ENCODE peak calls at places on chromosomes 11 and 22, in four cellular contexts. One of them, this sample, is unnamed.

GRCh38 chr11:6387811-6388599 is 2.3 kb upstream of the SMPD1 start:
- DNase-seq in WTC11: no peak
- DNase-seq in SK-N-SH: no peak
- DNase-seq in GM12878: no peak
- DNase-seq in this sample: no peak

GRCh38 chr22:20811971-20812660 is 38.2 kb downstream of the SERPIND1 start:
- DNase-seq in WTC11: no peak
- DNase-seq in SK-N-SH: no peak
- DNase-seq in GM12878: no peak
- DNase-seq in this sample: no peak

GRCh38 chr11:85764796-85765195 is 46.1 kb downstream of the SYTL2 start:
- DNase-seq in WTC11: no peak
- DNase-seq in SK-N-SH: no peak
- DNase-seq in GM12878: no peak
- DNase-seq in this sample: no peak

GRCh38 chr11:114122668-114123067 is 63.2 kb downstream of the ZBTB16 start:
- DNase-seq in WTC11: no peak
- DNase-seq in SK-N-SH: no peak
- DNase-seq in GM12878: no peak
- DNase-seq in this sample: no peak

GRCh38 chr11:6667733-6668374 is 12.2 kb upstream of the DCHS1 start:
- DNase-seq in WTC11: no peak
- DNase-seq in SK-N-SH: no peak
- DNase-seq in GM12878: peak
- DNase-seq in this sample: peak

GRCh38 chr11:101915811-101916291 is 471 bp downstream of the ANGPTL5 start:
- DNase-seq in WTC11: no peak
- DNase-seq in SK-N-SH: peak
- DNase-seq in GM12878: no peak
- DNase-seq in this sample: no peak

GRCh38 chr11:80162387-80162786 is 721.6 kb upstream of the TENM4 start:
- DNase-seq in WTC11: no peak
- DNase-seq in SK-N-SH: no peak
- DNase-seq in GM12878: no peak
- DNase-seq in this sample: no peak

GRCh38 chr22:40281717-40282116 is 64.6 kb upstream of the ADSL start:
- DNase-seq in WTC11: no peak
- DNase-seq in SK-N-SH: no peak
- DNase-seq in GM12878: no peak
- DNase-seq in this sample: no peak

GRCh38 chr11:73310076-73310475 is 2.0 kb downstream of the ARHGEF17 start:
- DNase-seq in WTC11: no peak
- DNase-seq in SK-N-SH: no peak
- DNase-seq in GM12878: no peak
- DNase-seq in this sample: no peak

GRCh38 chr11:73312036-73312435 is 4.0 kb downstream of the ARHGEF17 start:
- DNase-seq in WTC11: no peak
- DNase-seq in SK-N-SH: no peak
- DNase-seq in GM12878: no peak
- DNase-seq in this sample: no peak

GRCh38 chr11:73310661-73311393 is 2.8 kb downstream of the ARHGEF17 start:
- DNase-seq in WTC11: no peak
- DNase-seq in SK-N-SH: no peak
- DNase-seq in GM12878: no peak
- DNase-seq in this sample: no peak

GRCh38 chr11:73312806-73313403 is 4.8 kb downstream of the ARHGEF17 start:
- DNase-seq in WTC11: no peak
- DNase-seq in SK-N-SH: peak
- DNase-seq in GM12878: no peak
- DNase-seq in this sample: no peak

GRCh38 chr11:73311394-73311869 is 3.4 kb downstream of the ARHGEF17 start:
- DNase-seq in WTC11: no peak
- DNase-seq in SK-N-SH: no peak
- DNase-seq in GM12878: no peak
- DNase-seq in this sample: no peak
- TF ChIP-seq USF1 in WTC11: no peak
- TF ChIP-seq USF1 in SK-N-SH: no peak
- TF ChIP-seq USF1 in GM12878: no peak
- TF ChIP-seq USF1 in this sample: no peak

DNA sequence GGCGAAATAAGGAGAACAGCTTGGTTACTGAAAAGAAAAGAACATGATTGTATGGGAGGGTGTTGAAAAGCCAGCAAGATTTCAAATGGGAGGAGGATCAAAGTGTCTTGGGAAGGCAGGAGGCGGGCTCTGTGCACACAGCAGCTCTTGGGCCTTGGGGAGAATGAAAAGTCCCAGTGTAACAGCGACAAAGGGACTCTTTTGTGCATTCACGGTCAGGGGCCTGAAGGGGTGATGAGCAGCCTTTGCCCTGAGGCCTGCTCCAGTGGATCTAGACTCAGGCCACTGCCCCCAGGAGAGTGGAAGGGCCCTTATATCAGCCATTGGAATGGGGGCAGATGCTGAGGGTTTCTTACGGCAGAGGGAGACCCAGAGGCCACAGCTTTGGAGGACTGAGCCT is 135.4 kb downstream of the ADAMTS15 start:
- DNase-seq in WTC11: no peak
- DNase-seq in SK-N-SH: no peak
- DNase-seq in GM12878: no peak
- DNase-seq in this sample: no peak
- TF ChIP-seq USF1 in WTC11: no peak
- TF ChIP-seq USF1 in SK-N-SH: no peak
- TF ChIP-seq USF1 in GM12878: no peak
- TF ChIP-seq USF1 in this sample: no peak

GRCh38 chr11:108394744-108395284 is 72.5 kb downstream of the C11orf65 start:
- DNase-seq in WTC11: no peak
- DNase-seq in SK-N-SH: no peak
- DNase-seq in GM12878: no peak
- DNase-seq in this sample: peak

GRCh38 chr11:108403072-108403471 is 64.3 kb downstream of the C11orf65 start:
- DNase-seq in WTC11: no peak
- DNase-seq in SK-N-SH: no peak
- DNase-seq in GM12878: no peak
- DNase-seq in this sample: no peak

DNA sequence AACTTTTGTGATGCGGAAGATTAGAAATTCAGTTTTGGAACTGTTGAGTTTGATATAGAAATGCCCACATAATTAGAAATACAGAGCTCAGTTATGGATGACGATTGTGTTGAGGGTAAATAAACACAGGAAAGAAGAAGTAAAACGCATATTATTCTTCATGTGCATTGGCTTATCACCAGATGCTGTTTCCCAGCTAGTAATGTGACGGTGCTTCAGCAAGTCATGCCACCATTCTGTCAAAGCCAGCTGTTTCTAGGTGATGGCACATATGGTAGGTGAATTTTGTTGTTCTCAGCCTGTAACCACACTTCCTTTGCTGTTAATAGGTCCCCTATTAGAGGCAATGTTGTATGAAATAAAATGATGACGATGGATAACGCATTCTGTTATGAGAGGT is 68.9 kb downstream of the C11orf65 start:
- DNase-seq in WTC11: no peak
- DNase-seq in SK-N-SH: no peak
- DNase-seq in GM12878: no peak
- DNase-seq in this sample: no peak
- TF ChIP-seq USF1 in WTC11: no peak
- TF ChIP-seq USF1 in SK-N-SH: no peak
- TF ChIP-seq USF1 in GM12878: no peak
- TF ChIP-seq USF1 in this sample: no peak

GRCh38 chr11:76810151-76810853 is 27.1 kb downstream of the TSKU start:
- DNase-seq in WTC11: no peak
- DNase-seq in SK-N-SH: no peak
- DNase-seq in GM12878: no peak
- DNase-seq in this sample: no peak

GRCh38 chr11:76811259-76811658 is 28.1 kb downstream of the TSKU start:
- DNase-seq in WTC11: no peak
- DNase-seq in SK-N-SH: no peak
- DNase-seq in GM12878: no peak
- DNase-seq in this sample: no peak

GRCh38 chr11:76807206-76807875 is 24.2 kb downstream of the TSKU start:
- DNase-seq in WTC11: peak
- DNase-seq in SK-N-SH: peak
- DNase-seq in GM12878: no peak
- DNase-seq in this sample: peak

GRCh38 chr11:76808158-76808557 is 25.0 kb downstream of the TSKU start:
- DNase-seq in WTC11: no peak
- DNase-seq in SK-N-SH: no peak
- DNase-seq in GM12878: no peak
- DNase-seq in this sample: no peak

GRCh38 chr11:76808996-76809395 is 25.8 kb downstream of the TSKU start:
- DNase-seq in WTC11: no peak
- DNase-seq in SK-N-SH: no peak
- DNase-seq in GM12878: no peak
- DNase-seq in this sample: no peak
- TF ChIP-seq USF1 in WTC11: no peak
- TF ChIP-seq USF1 in SK-N-SH: no peak
- TF ChIP-seq USF1 in GM12878: no peak
- TF ChIP-seq USF1 in this sample: no peak

GRCh38 chr11:64007629-64008282 is 21.5 kb downstream of the OTUB1 start:
- DNase-seq in WTC11: peak
- DNase-seq in SK-N-SH: peak
- DNase-seq in GM12878: no peak
- DNase-seq in this sample: peak
- TF ChIP-seq USF1 in WTC11: no peak
- TF ChIP-seq USF1 in SK-N-SH: no peak
- TF ChIP-seq USF1 in GM12878: no peak
- TF ChIP-seq USF1 in this sample: no peak

GRCh38 chr11:127002669-127003259 is 2.2 kb upstream of the KIRREL3 start:
- DNase-seq in WTC11: no peak
- DNase-seq in SK-N-SH: no peak
- DNase-seq in GM12878: no peak
- DNase-seq in this sample: no peak

GRCh38 chr11:127000991-127001390 is 421 bp upstream of the KIRREL3 start:
- DNase-seq in WTC11: no peak
- DNase-seq in SK-N-SH: no peak
- DNase-seq in GM12878: no peak
- DNase-seq in this sample: no peak

GRCh38 chr11:127006311-127006710 is 5.7 kb upstream of the KIRREL3 start:
- DNase-seq in WTC11: no peak
- DNase-seq in SK-N-SH: no peak
- DNase-seq in GM12878: no peak
- DNase-seq in this sample: no peak

GRCh38 chr11:127000291-127000968 is at the start of gene KIRREL3:
- DNase-seq in WTC11: peak
- DNase-seq in SK-N-SH: peak
- DNase-seq in GM12878: no peak
- DNase-seq in this sample: no peak

GRCh38 chr11:127003260-127003981 is 2.9 kb upstream of the KIRREL3 start:
- DNase-seq in WTC11: peak
- DNase-seq in SK-N-SH: peak
- DNase-seq in GM12878: no peak
- DNase-seq in this sample: peak
- TF ChIP-seq USF1 in WTC11: peak
- TF ChIP-seq USF1 in SK-N-SH: no peak
- TF ChIP-seq USF1 in GM12878: no peak
- TF ChIP-seq USF1 in this sample: no peak

DNA sequence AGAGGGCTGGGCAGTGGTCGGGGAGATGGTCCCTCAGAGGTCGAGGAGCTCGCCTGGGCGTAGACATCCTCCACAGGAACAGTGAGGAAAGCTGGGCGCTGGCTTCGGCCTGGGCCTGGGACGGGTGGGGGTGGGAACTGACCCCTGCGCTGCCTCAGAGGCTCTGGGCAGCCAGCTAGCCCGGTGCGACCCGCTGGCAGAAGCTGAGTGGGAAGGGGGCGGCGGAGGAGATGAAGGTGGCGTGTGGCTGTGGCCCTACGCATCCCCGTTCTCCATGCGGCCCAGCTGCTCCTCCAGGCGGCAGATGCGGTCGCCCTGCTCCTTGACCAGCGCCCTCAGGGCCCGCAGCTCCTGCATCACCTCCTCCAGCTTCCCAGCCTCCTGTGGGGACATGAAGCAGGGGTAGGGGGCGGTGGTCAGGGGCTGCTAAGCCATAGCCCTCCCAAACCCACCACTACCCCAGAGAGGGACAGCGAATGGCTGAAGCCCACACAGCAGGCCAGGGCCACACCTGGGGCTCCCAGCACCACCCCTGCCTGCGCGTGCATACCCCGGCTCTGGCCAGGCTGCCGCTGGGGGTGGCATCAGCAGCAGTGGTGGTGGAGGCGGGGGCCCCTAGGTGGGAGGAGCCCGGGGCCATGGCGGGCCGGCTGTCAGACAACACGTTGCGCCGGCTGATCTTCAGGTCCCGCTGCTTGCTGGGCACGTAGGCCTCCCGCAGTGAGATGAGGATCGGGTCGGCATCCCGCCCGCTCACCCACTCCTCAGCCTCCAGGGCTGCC is 830 bp upstream of the PTPRCAP start:
- DNase-seq in WTC11: no peak
- DNase-seq in SK-N-SH: no peak
- DNase-seq in GM12878: no peak
- DNase-seq in this sample: peak
- TF ChIP-seq USF1 in WTC11: no peak
- TF ChIP-seq USF1 in SK-N-SH: no peak
- TF ChIP-seq USF1 in GM12878: no peak
- TF ChIP-seq USF1 in this sample: no peak

DNA sequence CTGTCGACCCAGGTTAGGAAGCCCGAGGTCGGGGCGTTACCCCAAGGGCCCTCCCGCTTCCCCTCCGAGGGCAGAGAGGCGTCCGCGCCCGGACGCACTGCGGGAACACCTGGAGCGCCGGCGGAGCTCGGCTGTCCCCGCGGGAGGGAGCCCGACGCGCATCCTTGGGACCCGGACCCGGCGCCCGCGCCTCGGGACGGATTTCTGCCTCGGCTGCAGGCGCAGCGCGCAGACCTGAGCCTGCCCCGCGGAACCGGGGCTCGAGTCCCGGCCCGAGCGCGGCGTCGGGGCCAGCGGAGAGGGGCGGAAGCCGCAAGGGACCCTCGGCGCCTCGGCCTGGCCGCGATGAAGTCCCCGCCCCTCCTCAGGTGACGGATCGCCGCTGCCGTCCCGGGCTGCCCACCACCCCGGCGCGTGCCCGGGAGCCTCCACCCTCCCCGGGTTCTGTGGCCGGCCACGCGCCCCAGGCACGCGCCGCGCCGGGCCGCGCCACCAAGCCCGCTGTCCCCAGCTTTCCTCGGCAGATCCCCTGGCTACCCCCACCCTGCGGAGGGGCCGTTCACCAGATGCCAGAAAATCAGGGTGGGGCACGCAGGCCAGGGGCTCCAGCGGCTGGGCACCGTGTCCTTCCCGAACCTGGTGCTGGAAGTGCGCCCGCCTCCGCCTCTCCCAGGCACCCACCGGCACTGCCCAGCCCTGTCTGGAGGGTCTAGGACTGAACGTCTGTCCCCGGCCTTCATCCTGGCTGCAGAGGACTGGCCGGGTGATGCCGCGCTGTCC is 407 bp downstream of the GLB1L3 start:
- DNase-seq in WTC11: peak
- DNase-seq in SK-N-SH: peak
- DNase-seq in GM12878: no peak
- DNase-seq in this sample: peak
- TF ChIP-seq USF1 in WTC11: peak
- TF ChIP-seq USF1 in SK-N-SH: no peak
- TF ChIP-seq USF1 in GM12878: no peak
- TF ChIP-seq USF1 in this sample: no peak